ENCODE peak calls at places on chromosomes 12 and 14, in eight cellular contexts. I is IMR-90; V is HEK293T; Q is astrocyte of the spinal cord; P is NCI-H1436; B is T-helper 1 cell; G is HuH-7.5; H is stimulated activated CD8-positive, alpha-beta memory T cell treated with anti-CD3 and anti-CD28 coated beads, Interleukin-7, amount 100 ng/mL, for 4 hours. R is an unnamed sample.
A peak's percentile ranks its signal among the peaks of the same experiment; 100 is the strongest.

GRCh38 chr12:6970096-6970527 is 352 bp downstream of the PHB2 start:
- DNase-seq in I (no peak), V (no peak), Q (no peak), P (no peak), B (no peak), G (no peak), H (no peak), R (no peak)

GRCh38 chr12:115771065-115771464 is 506.4 kb downstream of the MED13L start:
- DNase-seq in I (no peak), V (peak; percentile 18), Q (no peak), P (no peak), B (no peak), G (peak; percentile 12), H (no peak), R (peak; percentile 3)

GRCh38 chr14:34911209-34912150 is 36.3 kb upstream of the BAZ1A start:
- DNase-seq in I (peak; percentile 72), V (no peak), Q (peak; percentile 43), P (no peak), B (no peak), G (no peak), H (no peak), R (peak; percentile 90)

GRCh38 chr14:58331111-58331510 is 32.8 kb downstream of the ARID4A start:
- DNase-seq in I (peak; percentile 99), V (peak; percentile 78), Q (peak; percentile 98), P (peak; percentile 97), B (peak; percentile 85), G (no peak), H (peak; percentile 72), R (peak; percentile 99)

GRCh38 chr14:90621205-90621600 is 195.0 kb downstream of the TTC7B start:
- DNase-seq in I (no peak), V (no peak), Q (no peak), P (no peak), B (no peak), G (no peak), H (no peak), R (no peak)

GRCh38 chr12:65827827-65828231 is 3.5 kb downstream of the HMGA2 start:
- DNase-seq in I (no peak), V (no peak), Q (no peak), P (no peak), B (no peak), G (no peak), H (no peak), R (peak; percentile 31)

GRCh38 chr12:95147836-95148235 is 69.4 kb downstream of the FGD6 start:
- DNase-seq in I (no peak), V (no peak), Q (no peak), P (no peak), B (no peak), G (no peak), H (no peak), R (no peak)

GRCh38 chr12:44584625-44585024 is 291.5 kb downstream of the NELL2 start:
- DNase-seq in I (no peak), V (no peak), Q (no peak), P (no peak), B (no peak), G (no peak), H (no peak), R (no peak)

GRCh38 chr14:35247777-35248475 is 44.3 kb upstream of the PSMA6 start:
- DNase-seq in I (peak; percentile 49), V (no peak), Q (no peak), P (no peak), B (no peak), G (no peak), H (no peak), R (peak; percentile 30)

GRCh38 chr12:26204612-26205289 is 9.4 kb downstream of the SSPN start:
- DNase-seq in I (no peak), V (no peak), Q (no peak), P (no peak), B (no peak), G (no peak), H (no peak), R (no peak)

GRCh38 chr14:96207686-96208085 is 3.0 kb downstream of the BDKRB2 start:
- DNase-seq in I (no peak), V (no peak), Q (no peak), P (no peak), B (no peak), G (no peak), H (no peak), R (no peak)